ENCODE peak calls at places on chromosomes 16 and 17, in six cellular contexts. One of them, this sample, is unnamed.

GRCh38 chr17:12973496-12974318 is 44.1 kb downstream of the ELAC2 start:
- DNase-seq in lower lobe of right lung: no peak
- DNase-seq in PC-9: no peak
- DNase-seq in foreskin keratinocyte: no peak
- DNase-seq in testis: peak; percentile 28
- DNase-seq in dorsolateral prefrontal cortex: no peak
- DNase-seq in this sample: no peak

GRCh38 chr16:4291699-4292098 is 18.9 kb upstream of the TFAP4 start:
- DNase-seq in lower lobe of right lung: no peak
- DNase-seq in PC-9: no peak
- DNase-seq in foreskin keratinocyte: no peak
- DNase-seq in testis: no peak
- DNase-seq in dorsolateral prefrontal cortex: no peak
- DNase-seq in this sample: no peak

GRCh38 chr16:89344314-89344828 is 126.9 kb downstream of the ZNF778 start:
- DNase-seq in lower lobe of right lung: peak; percentile 35
- DNase-seq in PC-9: no peak
- DNase-seq in foreskin keratinocyte: no peak
- DNase-seq in testis: no peak
- DNase-seq in dorsolateral prefrontal cortex: no peak
- DNase-seq in this sample: no peak

GRCh38 chr17:7211512-7212277 is 7.9 kb downstream of the DLG4 start:
- DNase-seq in lower lobe of right lung: no peak
- DNase-seq in PC-9: no peak
- DNase-seq in foreskin keratinocyte: no peak
- DNase-seq in testis: no peak
- DNase-seq in dorsolateral prefrontal cortex: no peak
- DNase-seq in this sample: no peak

GRCh38 chr17:18217412-18218015 is 7.9 kb upstream of the LLGL1 start:
- DNase-seq in lower lobe of right lung: peak; percentile 82
- DNase-seq in PC-9: peak; percentile 83
- DNase-seq in foreskin keratinocyte: peak; percentile 17
- DNase-seq in testis: peak; percentile 90
- DNase-seq in dorsolateral prefrontal cortex: peak; percentile 72
- DNase-seq in this sample: no peak

GRCh38 chr16:50238868-50239301 is 27.5 kb upstream of the ADCY7 start:
- DNase-seq in lower lobe of right lung: no peak
- DNase-seq in PC-9: no peak
- DNase-seq in foreskin keratinocyte: no peak
- DNase-seq in testis: no peak
- DNase-seq in dorsolateral prefrontal cortex: no peak
- DNase-seq in this sample: no peak

GRCh38 chr17:8649157-8650118 is 18.9 kb upstream of the MYH10 start:
- DNase-seq in lower lobe of right lung: no peak
- DNase-seq in PC-9: no peak
- DNase-seq in foreskin keratinocyte: no peak
- DNase-seq in testis: no peak
- DNase-seq in dorsolateral prefrontal cortex: no peak
- DNase-seq in this sample: no peak

GRCh38 chr16:3143598-3144330 is 8.9 kb downstream of the ZNF213 start:
- DNase-seq in lower lobe of right lung: peak; percentile 12
- DNase-seq in PC-9: no peak
- DNase-seq in foreskin keratinocyte: no peak
- DNase-seq in testis: no peak
- DNase-seq in dorsolateral prefrontal cortex: no peak
- DNase-seq in this sample: no peak

GRCh38 chr17:7977805-7978204 is 24.6 kb upstream of the GUCY2D start:
- DNase-seq in lower lobe of right lung: no peak
- DNase-seq in PC-9: no peak
- DNase-seq in foreskin keratinocyte: no peak
- DNase-seq in testis: no peak
- DNase-seq in dorsolateral prefrontal cortex: no peak
- DNase-seq in this sample: no peak

GRCh38 chr16:1781254-1781653 is 1.1 kb downstream of the SPSB3 start:
- DNase-seq in lower lobe of right lung: no peak
- DNase-seq in PC-9: no peak
- DNase-seq in foreskin keratinocyte: no peak
- DNase-seq in testis: no peak
- DNase-seq in dorsolateral prefrontal cortex: no peak
- DNase-seq in this sample: no peak
- H3K27ac ChIP-seq in lower lobe of right lung: peak overlapping the region; percentile 90
- H3K27ac ChIP-seq in PC-9: peak overlapping the region; percentile 50
- H3K27ac ChIP-seq in foreskin keratinocyte: no peak overlapping the region
- H3K27ac ChIP-seq in testis: peak overlapping the region; percentile 84
- H3K27ac ChIP-seq in dorsolateral prefrontal cortex: no peak overlapping the region
- H3K27ac ChIP-seq in this sample: peak overlapping the region; percentile 82

GRCh38 chr17:29102741-29103181 is 59.8 kb downstream of the PIPOX start:
- DNase-seq in lower lobe of right lung: no peak
- DNase-seq in PC-9: peak; percentile 67
- DNase-seq in foreskin keratinocyte: peak; percentile 80
- DNase-seq in testis: no peak
- DNase-seq in dorsolateral prefrontal cortex: no peak
- DNase-seq in this sample: no peak
- H3K27ac ChIP-seq in lower lobe of right lung: no peak overlapping the region
- H3K27ac ChIP-seq in PC-9: peak overlapping the region; percentile 81
- H3K27ac ChIP-seq in foreskin keratinocyte: peak overlapping the region; percentile 47
- H3K27ac ChIP-seq in testis: no peak overlapping the region
- H3K27ac ChIP-seq in dorsolateral prefrontal cortex: no peak overlapping the region
- H3K27ac ChIP-seq in this sample: peak overlapping the region; percentile 70

GRCh38 chr16:70568601-70569217 is 45.1 kb downstream of the SF3B3 start:
- DNase-seq in lower lobe of right lung: no peak
- DNase-seq in PC-9: peak; percentile 76
- DNase-seq in foreskin keratinocyte: peak; percentile 83
- DNase-seq in testis: no peak
- DNase-seq in dorsolateral prefrontal cortex: no peak
- DNase-seq in this sample: peak; percentile 75
- H3K27ac ChIP-seq in lower lobe of right lung: no peak overlapping the region
- H3K27ac ChIP-seq in PC-9: peak overlapping the region; percentile 76
- H3K27ac ChIP-seq in foreskin keratinocyte: no peak overlapping the region
- H3K27ac ChIP-seq in testis: no peak overlapping the region
- H3K27ac ChIP-seq in dorsolateral prefrontal cortex: no peak overlapping the region
- H3K27ac ChIP-seq in this sample: peak overlapping the region; percentile 80

DNA sequence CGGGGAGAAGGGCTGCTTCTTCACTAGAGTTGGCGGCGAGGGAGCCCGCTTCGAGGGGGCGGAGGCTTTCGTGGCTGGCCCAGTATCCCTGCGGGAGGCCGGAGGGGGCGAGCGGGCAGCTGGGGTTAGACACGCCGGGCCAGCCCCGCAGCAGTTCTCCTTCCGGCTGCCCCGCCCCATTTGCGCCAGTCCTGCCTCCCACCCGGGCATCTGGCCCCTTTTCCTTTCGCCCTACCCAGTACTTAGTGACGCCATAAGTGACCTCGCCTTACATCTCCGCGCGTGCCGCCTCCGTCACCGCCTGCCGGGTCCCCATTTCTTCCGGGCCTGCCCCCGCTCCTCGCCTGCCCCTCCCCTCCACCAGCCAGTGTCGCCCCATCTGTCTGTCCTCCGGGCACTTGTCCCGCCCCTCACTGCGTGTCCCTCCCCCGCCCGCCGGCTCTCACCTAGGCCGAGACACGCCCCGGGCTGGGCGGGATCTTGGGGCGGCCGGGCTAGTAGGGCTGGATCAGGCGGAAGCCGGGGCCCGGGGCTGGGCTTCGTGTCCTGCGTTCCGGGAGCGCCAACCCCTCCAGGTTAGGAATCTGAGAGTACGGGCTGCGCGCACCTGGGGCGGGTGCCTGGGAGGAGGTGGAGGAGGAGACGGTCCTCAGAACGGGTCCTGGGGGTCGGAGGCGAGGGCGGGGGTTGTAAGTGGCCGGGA is 14.3 kb downstream of the SPATA32 start:
- DNase-seq in lower lobe of right lung: peak; percentile 97
- DNase-seq in PC-9: peak; percentile 98
- DNase-seq in foreskin keratinocyte: peak; percentile 84
- DNase-seq in testis: peak; percentile 91
- DNase-seq in dorsolateral prefrontal cortex: peak; percentile 64
- DNase-seq in this sample: peak; percentile 53
- H3K27ac ChIP-seq in lower lobe of right lung: peak overlapping the region; percentile 86
- H3K27ac ChIP-seq in PC-9: peak overlapping the region; percentile 58
- H3K27ac ChIP-seq in foreskin keratinocyte: peak overlapping the region; percentile 17
- H3K27ac ChIP-seq in testis: no peak overlapping the region
- H3K27ac ChIP-seq in dorsolateral prefrontal cortex: no peak overlapping the region
- H3K27ac ChIP-seq in this sample: peak overlapping the region; percentile 75

GRCh38 chr17:81420769-81421462 is 25.7 kb downstream of the BAHCC1 start:
- DNase-seq in lower lobe of right lung: peak; percentile 73
- DNase-seq in PC-9: no peak
- DNase-seq in foreskin keratinocyte: no peak
- DNase-seq in testis: no peak
- DNase-seq in dorsolateral prefrontal cortex: peak; percentile 84
- DNase-seq in this sample: no peak
- H3K27ac ChIP-seq in lower lobe of right lung: peak overlapping the region; percentile 85
- H3K27ac ChIP-seq in PC-9: no peak overlapping the region
- H3K27ac ChIP-seq in foreskin keratinocyte: no peak overlapping the region
- H3K27ac ChIP-seq in testis: peak overlapping the region; percentile 47
- H3K27ac ChIP-seq in dorsolateral prefrontal cortex: peak overlapping the region; percentile 71
- H3K27ac ChIP-seq in this sample: no peak overlapping the region

GRCh38 chr16:19118938-19119431 is 5.2 kb downstream of the ITPRIPL2 start:
- DNase-seq in lower lobe of right lung: no peak
- DNase-seq in PC-9: peak; percentile 73
- DNase-seq in foreskin keratinocyte: peak; percentile 68
- DNase-seq in testis: peak; percentile 58
- DNase-seq in dorsolateral prefrontal cortex: no peak
- DNase-seq in this sample: no peak
- H3K27ac ChIP-seq in lower lobe of right lung: peak overlapping the region; percentile 98
- H3K27ac ChIP-seq in PC-9: peak overlapping the region; percentile 96
- H3K27ac ChIP-seq in foreskin keratinocyte: peak overlapping the region; percentile 39
- H3K27ac ChIP-seq in testis: peak overlapping the region; percentile 77
- H3K27ac ChIP-seq in dorsolateral prefrontal cortex: no peak overlapping the region
- H3K27ac ChIP-seq in this sample: peak overlapping the region; percentile 87

DNA sequence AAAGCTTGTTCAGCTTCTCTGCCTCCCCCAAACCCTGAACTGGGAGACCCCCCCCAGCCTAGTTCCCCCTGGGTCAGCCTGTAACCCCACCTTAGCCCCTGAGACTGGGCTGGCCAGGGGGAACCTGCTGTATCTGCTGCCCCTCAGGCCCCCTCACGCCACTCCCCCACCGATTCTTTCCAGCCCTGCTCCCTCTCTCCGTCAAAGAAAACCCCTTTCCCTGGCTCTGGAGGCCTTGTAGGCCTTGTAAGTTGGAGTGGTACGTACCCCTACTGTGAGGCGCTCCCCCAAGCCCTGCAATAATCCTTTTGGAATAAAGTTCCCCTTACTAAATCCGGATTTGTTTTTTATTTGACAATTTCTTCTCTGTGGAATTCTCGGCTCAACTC is 47.3 kb downstream of the SLC7A5 start:
- DNase-seq in lower lobe of right lung: no peak
- DNase-seq in PC-9: no peak
- DNase-seq in foreskin keratinocyte: no peak
- DNase-seq in testis: no peak
- DNase-seq in dorsolateral prefrontal cortex: no peak
- DNase-seq in this sample: no peak
- H3K27ac ChIP-seq in lower lobe of right lung: no peak overlapping the region
- H3K27ac ChIP-seq in PC-9: no peak overlapping the region
- H3K27ac ChIP-seq in foreskin keratinocyte: peak overlapping the region; percentile 78
- H3K27ac ChIP-seq in testis: no peak overlapping the region
- H3K27ac ChIP-seq in dorsolateral prefrontal cortex: no peak overlapping the region
- H3K27ac ChIP-seq in this sample: no peak overlapping the region